ENCODE peak calls at places on chromosomes 16 and 17, in six cellular contexts. X is NCI-H2171; I is fibroblast of pulmonary artery; V is effector CD8-positive, alpha-beta T cell; U is naive thymus-derived CD4-positive, alpha-beta T cell; F is DMS153. E is an unnamed sample.
A peak's percentile ranks its signal among the peaks of the same experiment; 100 is the strongest.

GRCh38 chr16:29804455-29805231 is 1.7 kb upstream of the MAZ start:
- DNase-seq in X (peak; percentile 73), I (no peak), V (no peak), U (no peak), F (peak; percentile 24), E (peak; percentile 90)

GRCh38 chr17:27296427-27296979 is 2.6 kb downstream of the WSB1 start:
- DNase-seq in X (no peak), I (peak; percentile 79), V (no peak), U (no peak), F (no peak), E (no peak)

GRCh38 chr17:83057793-83058477 is 21.5 kb upstream of the METRNL start:
- DNase-seq in X (no peak), I (no peak), V (no peak), U (peak; percentile 18), F (no peak), E (peak; percentile 46)

GRCh38 chr17:64041912-64042311 is 21.5 kb upstream of the ICAM2 start:
- DNase-seq in X (no peak), I (no peak), V (no peak), U (no peak), F (no peak), E (peak; percentile 23)

GRCh38 chr17:676060-676745 is 38.4 kb downstream of the VPS53 start:
- DNase-seq in X (no peak), I (peak; percentile 24), V (no peak), U (no peak), F (no peak), E (no peak)

GRCh38 chr17:34434065-34434464 is 71.0 kb upstream of the CCL1 start:
- DNase-seq in X (no peak), I (no peak), V (no peak), U (no peak), F (no peak), E (no peak)

GRCh38 chr16:64416232-64417010 is 705.4 kb downstream of the CDH11 start:
- DNase-seq in X (peak; percentile 65), I (peak; percentile 52), V (no peak), U (no peak), F (no peak), E (no peak)

GRCh38 chr17:60141111-60142018 is 8.4 kb upstream of the CA4 start:
- DNase-seq in X (no peak), I (peak; percentile 45), V (no peak), U (no peak), F (no peak), E (peak; percentile 52)

GRCh38 chr17:65261682-65262636 is 124.8 kb downstream of the RGS9 start:
- DNase-seq in X (no peak), I (peak; percentile 63), V (no peak), U (no peak), F (no peak), E (no peak)

GRCh38 chr17:78648293-78648692 is 71.1 kb upstream of the DNAH17 start:
- DNase-seq in X (no peak), I (no peak), V (no peak), U (no peak), F (no peak), E (no peak)

GRCh38 chr17:50071692-50072091 is 15.8 kb downstream of the ITGA3 start:
- DNase-seq in X (no peak), I (no peak), V (no peak), U (no peak), F (no peak), E (no peak)

GRCh38 chr17:9612016-9612415 is 33.3 kb upstream of the USP43 start:
- DNase-seq in X (no peak), I (no peak), V (no peak), U (no peak), F (no peak), E (no peak)

GRCh38 chr17:74956093-74956492 is 16.5 kb downstream of the HID1 start:
- DNase-seq in X (no peak), I (no peak), V (no peak), U (no peak), F (no peak), E (no peak)

GRCh38 chr17:73359255-73359816 is 47.5 kb upstream of the CDC42EP4 start:
- DNase-seq in X (no peak), I (no peak), V (no peak), U (no peak), F (no peak), E (no peak)

GRCh38 chr17:835263-835662 is 53.1 kb downstream of the MRM3 start:
- DNase-seq in X (no peak), I (peak; percentile 88), V (no peak), U (no peak), F (no peak), E (no peak)

GRCh38 chr16:4048481-4048880 is 67.8 kb downstream of the ADCY9 start:
- DNase-seq in X (no peak), I (no peak), V (no peak), U (no peak), F (no peak), E (no peak)

GRCh38 chr17:37607637-37608368 is 1.4 kb downstream of the SYNRG start:
- DNase-seq in X (no peak), I (no peak), V (no peak), U (peak; percentile 25), F (no peak), E (peak; percentile 29)

GRCh38 chr17:49843774-49844350 is 4.0 kb downstream of the TAC4 start:
- DNase-seq in X (no peak), I (peak; percentile 30), V (no peak), U (no peak), F (no peak), E (no peak)

GRCh38 chr17:43591750-43592562 is 45.8 kb upstream of the ETV4 start:
- DNase-seq in X (no peak), I (peak; percentile 94), V (no peak), U (no peak), F (no peak), E (peak; percentile 53)